ENCODE peak calls at places on chromosomes 7 and 10, in seven cellular contexts. K is ELR; H is H7; F is stromal cell of bone marrow; M is aorta; R is stimulated activated CD8-positive, alpha-beta memory T cell treated with anti-CD3 and anti-CD28 coated beads, Interleukin-4, amount 100 ng/mL, for 1 hour; J is activated CD4-positive, CD25-positive, alpha-beta regulatory T cell treated with anti-CD3 and anti-CD28 coated beads, Interleukin-2, amount 50 U/mL, for 72 hours. C is an unnamed sample.

GRCh38 chr10:12659706-12660105 is 310.4 kb downstream of the CAMK1D start:
- DNase-seq in K (no peak), H (no peak), F (no peak), M (no peak), R (no peak), J (no peak), C (no peak)

GRCh38 chr10:30345611-30346010 is 3.5 kb downstream of the MTPAP start:
- DNase-seq in K (no peak), H (no peak), F (no peak), M (no peak), R (no peak), J (no peak), C (no peak)

GRCh38 chr10:50310560-50311174 is 59.4 kb upstream of the ASAH2 start:
- DNase-seq in K (peak; percentile 55), H (peak; percentile 57), F (no peak), M (no peak), R (no peak), J (peak; percentile 34), C (no peak)

GRCh38 chr10:90424730-90425129 is 433.1 kb downstream of the HTR7 start:
- DNase-seq in K (peak; percentile 72), H (no peak), F (no peak), M (no peak), R (no peak), J (no peak), C (no peak)

GRCh38 chr10:58291538-58292174 is 22.7 kb downstream of the CISD1 start:
- DNase-seq in K (peak; percentile 74), H (peak; percentile 19), F (peak; percentile 49), M (no peak), R (no peak), J (no peak), C (no peak)

GRCh38 chr10:7513936-7514335 is 103.1 kb upstream of the SFMBT2 start:
- DNase-seq in K (no peak), H (peak; percentile 39), F (no peak), M (no peak), R (no peak), J (no peak), C (no peak)

GRCh38 chr7:98852826-98853225 is 17.0 kb downstream of the TMEM130 start:
- DNase-seq in K (peak; percentile 42), H (no peak), F (no peak), M (no peak), R (no peak), J (no peak), C (no peak)

GRCh38 chr7:106283831-106284515 is 810 bp downstream of the NAMPT start:
- DNase-seq in K (peak; percentile 51), H (peak; percentile 46), F (no peak), M (peak; percentile 81), R (peak; percentile 1), J (peak; percentile 55), C (no peak)